ENCODE peak calls at places on chromosomes 12 and 14, in six cellular contexts. M is neural progenitor cell, U is GM23248, Z is SK-N-SH, D is HCT116, R is MM.1S. P is an unnamed sample.

GRCh38 chr12:26369588-26369987 is 174.2 kb downstream of the SSPN start:
- DNase-seq in M (peak; percentile 63), U (peak; percentile 95), Z (no peak), D (no peak), R (no peak), P (peak; percentile 84)

GRCh38 chr12:48532601-48533000 is 7.2 kb downstream of the OR8S1 start:
- DNase-seq in M (no peak), U (no peak), Z (no peak), D (no peak), R (no peak), P (no peak)

GRCh38 chr12:116506697-116507064 is 52.5 kb upstream of the MAP1LC3B2 start:
- DNase-seq in M (no peak), U (no peak), Z (no peak), D (no peak), R (no peak), P (no peak)

GRCh38 chr12:63921157-63921556 is 76.7 kb downstream of the SRGAP1 start:
- DNase-seq in M (no peak), U (no peak), Z (no peak), D (peak; percentile 83), R (no peak), P (peak; percentile 48)

GRCh38 chr12:121802485-121802842 is 1.3 kb upstream of the SETD1B start:
- DNase-seq in M (no peak), U (no peak), Z (no peak), D (no peak), R (no peak), P (no peak)

GRCh38 chr12:1919284-1919683 is 832 bp upstream of the CACNA2D4 start:
- DNase-seq in M (no peak), U (no peak), Z (peak; percentile 9), D (no peak), R (no peak), P (no peak)

GRCh38 chr12:3681595-3681921 is 71.4 kb downstream of the CRACR2A start:
- DNase-seq in M (no peak), U (no peak), Z (no peak), D (no peak), R (no peak), P (no peak)

GRCh38 chr12:67925551-67925950 is 63.7 kb upstream of the IFNG-AS1 start:
- DNase-seq in M (no peak), U (no peak), Z (no peak), D (no peak), R (no peak), P (no peak)

GRCh38 chr12:43835656-43836454 is at the start of gene TMEM117:
- DNase-seq in M (peak; percentile 72), U (peak; percentile 83), Z (peak; percentile 86), D (no peak), R (peak; percentile 62), P (peak; percentile 52)

GRCh38 chr14:63248211-63248610 is 44.0 kb downstream of the RHOJ start:
- DNase-seq in M (no peak), U (peak; percentile 53), Z (no peak), D (no peak), R (no peak), P (no peak)

GRCh38 chr12:132954471-132955048 is 1.5 kb downstream of the ZNF605 start:
- DNase-seq in M (no peak), U (peak; percentile 45), Z (no peak), D (no peak), R (no peak), P (peak; percentile 5)

GRCh38 chr12:41943671-41944070 is 201.0 kb downstream of the GXYLT1 start:
- DNase-seq in M (no peak), U (no peak), Z (no peak), D (no peak), R (no peak), P (no peak)

GRCh38 chr12:53123578-53124351 is 20.5 kb downstream of the SOAT2 start:
- DNase-seq in M (no peak), U (peak; percentile 84), Z (no peak), D (no peak), R (no peak), P (peak; percentile 15)

GRCh38 chr12:62813031-62813829 is 121.7 kb downstream of the PPM1H start:
- DNase-seq in M (peak; percentile 87), U (peak; percentile 88), Z (peak; percentile 63), D (peak; percentile 45), R (peak; percentile 65), P (no peak)

GRCh38 chr12:11545438-11546330 is 103.8 kb upstream of the ETV6 start:
- DNase-seq in M (no peak), U (no peak), Z (peak; percentile 47), D (no peak), R (peak; percentile 89), P (no peak)

DNA sequence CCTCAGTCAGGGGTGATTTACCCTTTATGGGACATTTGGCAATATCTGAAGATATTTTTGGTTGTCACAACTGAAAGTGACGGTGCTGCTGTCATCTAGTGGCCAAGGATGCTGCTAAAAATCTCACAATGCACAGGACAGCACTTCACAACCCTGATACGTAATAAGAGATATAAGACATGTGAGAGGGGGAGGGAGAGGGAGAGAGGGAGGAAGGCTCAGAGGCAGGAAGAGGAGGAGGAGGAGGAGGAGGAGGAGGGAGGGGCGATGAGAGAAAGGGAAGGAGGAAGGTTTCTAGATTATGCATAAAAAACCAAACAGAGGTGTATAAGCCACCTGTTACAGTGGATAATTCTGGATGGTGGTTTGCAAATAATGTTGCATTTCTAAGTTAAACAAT is 14.3 kb downstream of the MYL2 start:
- DNase-seq in M (no peak), U (no peak), Z (no peak), D (no peak), R (peak; percentile 34), P (peak; percentile 24)
- TF ChIP-seq EZH2phosphoT487 in M (no peak), U (no peak), Z (no peak), D (no peak), R (no peak), P (no peak)

DNA sequence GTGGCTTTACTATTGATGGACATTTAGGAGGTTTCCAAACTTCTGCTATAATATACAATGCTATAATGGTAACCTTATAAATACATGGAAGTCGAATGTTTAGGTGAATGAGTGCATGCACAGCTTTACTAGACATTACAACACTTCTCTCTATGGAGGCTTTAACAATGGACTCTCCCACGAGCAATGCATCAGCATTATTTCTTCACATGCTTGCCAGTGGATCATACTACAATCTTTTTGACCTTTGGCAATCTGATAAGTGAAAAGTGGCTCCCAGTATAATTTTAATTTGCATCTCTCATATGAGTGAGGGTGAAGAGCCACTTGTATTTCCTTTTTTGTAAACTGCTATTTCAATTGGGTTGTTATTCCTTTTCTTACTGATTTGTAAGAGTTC is 18.2 kb downstream of the RDH12 start:
- DNase-seq in M (no peak), U (no peak), Z (no peak), D (no peak), R (no peak), P (no peak)
- H3K9ac ChIP-seq in M (no peak overlapping the region), U (no peak overlapping the region), Z (no peak overlapping the region), D (no peak overlapping the region), R (no peak overlapping the region), P (no peak overlapping the region)

GRCh38 chr12:57840701-57841100 is 5.8 kb downstream of the CTDSP2 start:
- DNase-seq in M (no peak), U (peak; percentile 50), Z (peak; percentile 80), D (no peak), R (no peak), P (no peak)
- H3K4me1 ChIP-seq in M (peaks cover 81% of the 10 kb centered on the region), U (peaks cover 80% of the 10 kb centered on the region), Z (peaks cover 80% of the 10 kb centered on the region), D (peaks cover 68% of the 10 kb centered on the region), R (peaks cover 80% of the 10 kb centered on the region), P (peaks cover 23% of the 10 kb centered on the region)

DNA sequence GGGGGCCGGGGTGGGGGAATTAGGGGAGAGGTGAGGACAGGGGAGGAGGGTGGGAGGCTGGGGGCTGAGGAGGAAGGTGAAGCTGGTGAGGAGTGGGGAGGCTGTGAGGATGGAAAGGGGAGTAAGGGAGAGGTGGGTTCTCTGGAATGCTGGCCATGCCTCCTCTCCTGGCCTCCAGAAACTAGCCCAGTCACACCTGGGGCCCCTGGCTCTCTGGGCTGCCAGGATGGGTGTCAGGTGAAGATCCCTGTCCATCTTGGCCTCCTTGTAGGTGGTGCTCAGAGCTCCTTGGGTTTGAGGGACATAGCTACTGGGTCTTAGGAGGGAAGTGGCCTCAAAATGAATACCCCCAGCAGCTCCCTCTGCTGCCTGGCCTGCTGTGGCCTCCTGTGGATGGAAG is 13.1 kb downstream of the RTL1 start:
- DNase-seq in M (no peak), U (no peak), Z (no peak), D (no peak), R (no peak), P (no peak)
- TF ChIP-seq EZH2phosphoT487 in M (no peak), U (no peak), Z (no peak), D (no peak), R (no peak), P (no peak)

P was measured in PC-3.